ENCODE peak calls at places on chromosomes 12 and 14, in six cellular contexts. F is astrocyte, J is retinal pigment epithelial cell, Z is HCT116, A is foreskin fibroblast, V is fibroblast of villous mesenchyme. B is an unnamed sample.

GRCh38 chr12:1805441-1806081 is 14.8 kb upstream of the LRTM2 start:
- DNase-seq in V (no peak), J (no peak), A (no peak), F (no peak), Z (no peak), B (no peak)

GRCh38 chr12:88860846-88861245 is 280.6 kb upstream of the KITLG start:
- DNase-seq in A (no peak), F (peak; percentile 28), V (no peak), Z (no peak), J (no peak), B (no peak)

GRCh38 chr12:106178582-106178981 is 39.8 kb upstream of the NUAK1 start:
- DNase-seq in F (no peak), A (no peak), Z (no peak), V (no peak), J (no peak), B (no peak)

GRCh38 chr14:50062438-50063039 is 53.8 kb downstream of the VCPKMT start:
- DNase-seq in V (peak; percentile 82), F (peak; percentile 80), Z (peak; percentile 37), A (peak; percentile 80), J (peak; percentile 84), B (peak; percentile 50)

GRCh38 chr12:9049520-9050133 is 60.3 kb downstream of the KLRG1 start:
- DNase-seq in F (peak; percentile 8), V (peak; percentile 61), Z (peak; percentile 48), A (peak; percentile 76), J (no peak), B (peak; percentile 41)

GRCh38 chr14:59199205-59199604 is 10.7 kb downstream of the DAAM1 start:
- DNase-seq in A (no peak), F (no peak), Z (no peak), V (no peak), J (no peak), B (no peak)

GRCh38 chr12:13100882-13101769 is 2.3 kb downstream of the GSG1 start:
- DNase-seq in A (peak; percentile 99), V (peak; percentile 96), J (peak; percentile 60), Z (peak; percentile 67), F (peak; percentile 72), B (peak; percentile 73)

GRCh38 chr12:73225941-73226340 is 953.8 kb downstream of the TRHDE start:
- DNase-seq in A (no peak), Z (no peak), F (no peak), J (no peak), V (no peak), B (no peak)

GRCh38 chr12:100528471-100529139 is 44.9 kb upstream of the GAS2L3 start:
- DNase-seq in A (no peak), Z (no peak), V (no peak), F (no peak), J (no peak), B (peak; percentile 98)

GRCh38 chr14:79040742-79041249 is 870.6 kb downstream of the NRXN3 start:
- DNase-seq in V (no peak), F (no peak), J (no peak), Z (no peak), A (no peak), B (no peak)

GRCh38 chr12:132289356-132290202 is 39.8 kb downstream of the GALNT9 start:
- DNase-seq in Z (no peak), A (no peak), F (no peak), J (no peak), V (no peak), B (no peak)

GRCh38 chr12:72141381-72141780 is 130.8 kb upstream of the TRHDE start:
- DNase-seq in J (no peak), A (peak; percentile 7), Z (peak; percentile 22), F (no peak), V (peak; percentile 2), B (no peak)

DNA sequence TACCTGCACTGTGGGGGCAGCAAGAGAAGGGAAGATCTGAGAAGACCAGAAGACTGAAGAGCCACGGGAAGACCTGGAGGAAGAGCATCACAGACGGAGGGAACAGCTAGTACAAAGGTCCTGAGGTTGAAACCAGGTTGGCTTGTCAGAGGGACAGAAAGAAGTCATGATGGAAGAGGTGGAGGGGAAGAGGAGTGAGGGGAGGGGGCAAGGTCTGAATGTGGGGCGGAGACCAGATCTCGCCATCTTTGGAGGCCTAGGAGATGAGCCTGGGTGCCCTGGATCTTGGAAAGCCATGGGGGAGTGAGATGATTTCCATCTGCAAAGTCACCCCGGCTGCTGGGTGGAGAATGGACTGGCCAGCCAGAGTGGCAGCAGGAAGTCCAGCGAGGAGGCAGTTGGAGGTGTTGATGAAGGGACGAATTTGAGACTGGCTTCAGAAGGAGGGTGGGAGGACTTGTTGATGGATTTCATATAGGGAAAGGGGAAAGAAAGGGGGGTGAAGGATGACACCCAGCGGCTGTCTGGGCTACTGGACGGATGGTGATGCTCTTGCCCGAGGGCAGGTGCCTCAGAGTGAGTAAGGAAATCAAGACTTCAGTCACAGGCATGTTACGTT is 14.6 kb upstream of the UBC start:
- DNase-seq in Z (no peak), J (no peak), F (no peak), V (no peak), A (no peak), B (no peak)
- H3K4me3 ChIP-seq in Z (peak overlapping the region; percentile 9), J (no peak overlapping the region), F (no peak overlapping the region), V (no peak overlapping the region), A (no peak overlapping the region), B (no peak overlapping the region)

DNA sequence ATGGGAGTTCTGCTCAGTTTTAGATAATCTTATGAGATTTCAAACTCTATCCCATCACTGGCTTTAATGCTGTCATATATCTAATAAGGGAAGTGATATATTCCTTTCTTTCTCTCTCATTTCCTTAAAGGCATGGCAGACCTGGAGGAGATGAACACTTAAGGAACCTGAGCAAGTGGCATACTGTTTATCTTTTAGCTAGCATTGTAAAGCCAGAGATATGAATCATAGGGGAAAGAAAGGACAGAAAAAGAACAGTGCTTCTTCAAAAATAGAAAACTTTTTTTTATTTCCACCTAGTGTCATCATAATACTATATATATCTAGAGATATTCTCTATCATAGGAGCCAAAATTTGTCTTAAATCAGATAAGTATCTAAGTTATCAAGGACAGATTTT is 68.3 kb upstream of the PSMA6 start:
- DNase-seq in V (no peak), A (no peak), Z (no peak), J (no peak), F (peak; percentile 10), B (no peak)
- H3K4me3 ChIP-seq in V (no peak overlapping the region), A (no peak overlapping the region), Z (no peak overlapping the region), J (no peak overlapping the region), F (no peak overlapping the region), B (no peak overlapping the region)

GRCh38 chr12:50660425-50660822 is 103.5 kb upstream of the ATF1 start:
- DNase-seq in A (no peak), Z (no peak), F (no peak), J (no peak), V (peak; percentile 14), B (no peak)

GRCh38 chr12:50659260-50659659 is 104.6 kb upstream of the ATF1 start:
- DNase-seq in V (no peak), J (no peak), F (no peak), Z (no peak), A (no peak), B (no peak)

GRCh38 chr12:50662121-50662480 is 101.8 kb upstream of the ATF1 start:
- DNase-seq in Z (no peak), V (no peak), A (no peak), J (no peak), F (no peak), B (no peak)

GRCh38 chr12:50661300-50662120 is 102.4 kb upstream of the ATF1 start:
- DNase-seq in J (no peak), A (peak; percentile 5), Z (no peak), V (no peak), F (peak; percentile 39), B (peak; percentile 68)

GRCh38 chr12:50659690-50660424 is 104.0 kb upstream of the ATF1 start:
- DNase-seq in J (no peak), V (no peak), A (no peak), F (no peak), Z (no peak), B (peak; percentile 22)
- H3K4me3 ChIP-seq in J (no peak overlapping the region), V (no peak overlapping the region), A (no peak overlapping the region), F (no peak overlapping the region), Z (no peak overlapping the region), B (no peak overlapping the region)

GRCh38 chr12:64612843-64613242 is 2.5 kb downstream of the RASSF3 start:
- DNase-seq in A (no peak), Z (no peak), F (no peak), J (no peak), V (peak; percentile 68), B (no peak)
- H3K4me3 ChIP-seq in A (peak overlapping the region; percentile 66), Z (no peak overlapping the region), F (no peak overlapping the region), J (no peak overlapping the region), V (peak overlapping the region; percentile 91), B (peak overlapping the region; percentile 78)

DNA sequence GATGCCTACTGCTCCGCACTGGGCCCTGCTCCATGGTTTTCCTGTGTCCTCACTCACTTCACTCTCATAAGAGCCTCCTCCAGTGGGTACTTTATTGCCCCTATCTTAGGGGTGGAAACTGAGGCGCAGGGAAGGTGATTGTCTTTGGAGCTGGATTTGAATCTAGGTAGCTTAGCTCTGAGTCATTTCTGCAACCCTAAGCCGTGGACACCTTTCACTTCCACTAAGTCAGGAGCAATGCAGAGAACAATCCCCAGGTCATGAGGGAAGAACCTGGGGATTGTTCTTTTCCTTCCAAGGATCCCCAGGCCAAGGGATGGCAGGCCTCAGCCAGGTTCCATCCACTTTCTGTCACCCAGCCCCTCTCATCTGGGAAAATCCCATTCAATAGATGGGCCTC is 20.3 kb downstream of the VDR start:
- DNase-seq in V (no peak), A (no peak), J (no peak), F (no peak), Z (no peak), B (no peak)
- H3K4me3 ChIP-seq in V (no peak overlapping the region), A (no peak overlapping the region), J (no peak overlapping the region), F (no peak overlapping the region), Z (no peak overlapping the region), B (no peak overlapping the region)

DNA sequence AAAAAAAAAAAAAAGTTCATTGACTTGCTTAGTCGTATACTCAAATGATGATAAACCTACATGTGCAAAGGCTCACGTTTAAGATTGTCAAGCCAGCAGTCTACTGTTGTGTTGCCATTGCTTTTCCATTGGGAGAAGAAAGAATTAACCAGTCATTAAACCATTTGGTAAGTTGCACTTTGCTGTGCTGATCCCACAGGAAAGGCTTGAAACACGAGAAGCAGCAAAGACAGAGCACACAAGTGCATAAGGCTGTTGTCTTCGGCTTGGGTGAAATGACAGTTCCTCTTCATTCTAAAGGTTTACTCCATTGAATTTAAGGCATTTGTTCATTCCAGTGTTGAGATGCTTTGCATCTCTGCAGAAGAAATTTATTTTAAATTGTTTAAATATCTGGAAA is 50.1 kb downstream of the ZC3H14 start:
- DNase-seq in V (no peak), F (peak; percentile 14), Z (no peak), A (no peak), J (no peak), B (no peak)
- H3K4me3 ChIP-seq in V (no peak overlapping the region), F (no peak overlapping the region), Z (no peak overlapping the region), A (no peak overlapping the region), J (no peak overlapping the region), B (no peak overlapping the region)

B was measured in HAP-1.